ENCODE peak calls at places on chromosomes 1 and 21, in ten cellular contexts. One of them, this sample, is unnamed.

GRCh38 chr1:226444901-226445300 is 37.0 kb upstream of the PARP1 start:
- DNase-seq in DMS79 treated with DMSO at 0.1 percent for 48 hours: no peak
- DNase-seq in PC-3: no peak
- DNase-seq in lung microvascular endothelial cell: no peak
- DNase-seq in NCI-H748 treated with DMSO at 0.1 percent for 48 hours: no peak
- DNase-seq in C1 segment of cervical spinal cord: no peak
- DNase-seq in HTR-8/SVneo: no peak
- DNase-seq in NCI-H446 treated with DMSO at 0.1 percent for 48 hours: no peak
- DNase-seq in cardiac muscle cell: no peak
- DNase-seq in RWPE2: no peak
- DNase-seq in this sample: no peak

GRCh38 chr1:172245788-172246187 is 174.7 kb upstream of the C1orf105 start:
- DNase-seq in RWPE2: no peak
- DNase-seq in lung microvascular endothelial cell: no peak
- DNase-seq in cardiac muscle cell: no peak
- DNase-seq in DMS79 treated with DMSO at 0.1 percent for 48 hours: no peak
- DNase-seq in PC-3: peak
- DNase-seq in NCI-H748 treated with DMSO at 0.1 percent for 48 hours: no peak
- DNase-seq in C1 segment of cervical spinal cord: no peak
- DNase-seq in HTR-8/SVneo: no peak
- DNase-seq in NCI-H446 treated with DMSO at 0.1 percent for 48 hours: no peak
- DNase-seq in this sample: no peak

GRCh38 chr1:113390871-113391642 is 742 bp downstream of the MAGI3 start:
- DNase-seq in DMS79 treated with DMSO at 0.1 percent for 48 hours: no peak
- DNase-seq in PC-3: peak
- DNase-seq in NCI-H748 treated with DMSO at 0.1 percent for 48 hours: no peak
- DNase-seq in HTR-8/SVneo: no peak
- DNase-seq in C1 segment of cervical spinal cord: peak
- DNase-seq in RWPE2: peak
- DNase-seq in NCI-H446 treated with DMSO at 0.1 percent for 48 hours: no peak
- DNase-seq in lung microvascular endothelial cell: peak
- DNase-seq in cardiac muscle cell: peak
- DNase-seq in this sample: peak

GRCh38 chr1:237258871-237259270 is 216.9 kb downstream of the RYR2 start:
- DNase-seq in DMS79 treated with DMSO at 0.1 percent for 48 hours: no peak
- DNase-seq in HTR-8/SVneo: no peak
- DNase-seq in NCI-H446 treated with DMSO at 0.1 percent for 48 hours: no peak
- DNase-seq in RWPE2: no peak
- DNase-seq in NCI-H748 treated with DMSO at 0.1 percent for 48 hours: no peak
- DNase-seq in C1 segment of cervical spinal cord: no peak
- DNase-seq in PC-3: no peak
- DNase-seq in cardiac muscle cell: peak
- DNase-seq in lung microvascular endothelial cell: no peak
- DNase-seq in this sample: no peak

GRCh38 chr1:155847823-155848529 is 9.0 kb downstream of the GON4L start:
- DNase-seq in PC-3: no peak
- DNase-seq in DMS79 treated with DMSO at 0.1 percent for 48 hours: no peak
- DNase-seq in HTR-8/SVneo: no peak
- DNase-seq in cardiac muscle cell: no peak
- DNase-seq in RWPE2: no peak
- DNase-seq in lung microvascular endothelial cell: peak
- DNase-seq in NCI-H748 treated with DMSO at 0.1 percent for 48 hours: no peak
- DNase-seq in NCI-H446 treated with DMSO at 0.1 percent for 48 hours: no peak
- DNase-seq in C1 segment of cervical spinal cord: no peak
- DNase-seq in this sample: no peak

GRCh38 chr1:8825985-8826481 is 8.6 kb upstream of the RERE start:
- DNase-seq in C1 segment of cervical spinal cord: no peak
- DNase-seq in NCI-H748 treated with DMSO at 0.1 percent for 48 hours: no peak
- DNase-seq in HTR-8/SVneo: peak
- DNase-seq in RWPE2: no peak
- DNase-seq in DMS79 treated with DMSO at 0.1 percent for 48 hours: no peak
- DNase-seq in lung microvascular endothelial cell: peak
- DNase-seq in cardiac muscle cell: no peak
- DNase-seq in NCI-H446 treated with DMSO at 0.1 percent for 48 hours: no peak
- DNase-seq in PC-3: peak
- DNase-seq in this sample: no peak

GRCh38 chr1:1200876-1201810 is 5.2 kb downstream of the TNFRSF18 start:
- DNase-seq in NCI-H446 treated with DMSO at 0.1 percent for 48 hours: no peak
- DNase-seq in PC-3: peak
- DNase-seq in DMS79 treated with DMSO at 0.1 percent for 48 hours: peak
- DNase-seq in NCI-H748 treated with DMSO at 0.1 percent for 48 hours: no peak
- DNase-seq in C1 segment of cervical spinal cord: no peak
- DNase-seq in RWPE2: peak
- DNase-seq in lung microvascular endothelial cell: peak
- DNase-seq in cardiac muscle cell: peak
- DNase-seq in HTR-8/SVneo: peak
- DNase-seq in this sample: no peak

GRCh38 chr1:222618880-222619321 is 1.0 kb downstream of the MIA3 start:
- DNase-seq in HTR-8/SVneo: peak
- DNase-seq in C1 segment of cervical spinal cord: peak
- DNase-seq in DMS79 treated with DMSO at 0.1 percent for 48 hours: no peak
- DNase-seq in lung microvascular endothelial cell: peak
- DNase-seq in RWPE2: no peak
- DNase-seq in cardiac muscle cell: peak
- DNase-seq in NCI-H748 treated with DMSO at 0.1 percent for 48 hours: no peak
- DNase-seq in NCI-H446 treated with DMSO at 0.1 percent for 48 hours: no peak
- DNase-seq in PC-3: peak
- DNase-seq in this sample: no peak

GRCh38 chr21:25456672-25457071 is 150.6 kb downstream of the MRPL39 start:
- DNase-seq in cardiac muscle cell: no peak
- DNase-seq in RWPE2: no peak
- DNase-seq in PC-3: peak
- DNase-seq in NCI-H748 treated with DMSO at 0.1 percent for 48 hours: no peak
- DNase-seq in C1 segment of cervical spinal cord: no peak
- DNase-seq in DMS79 treated with DMSO at 0.1 percent for 48 hours: no peak
- DNase-seq in HTR-8/SVneo: no peak
- DNase-seq in NCI-H446 treated with DMSO at 0.1 percent for 48 hours: no peak
- DNase-seq in lung microvascular endothelial cell: no peak
- DNase-seq in this sample: peak

GRCh38 chr1:27448982-27449381 is 41.0 kb downstream of the WASF2 start:
- DNase-seq in PC-3: no peak
- DNase-seq in C1 segment of cervical spinal cord: no peak
- DNase-seq in NCI-H446 treated with DMSO at 0.1 percent for 48 hours: no peak
- DNase-seq in RWPE2: no peak
- DNase-seq in cardiac muscle cell: no peak
- DNase-seq in HTR-8/SVneo: no peak
- DNase-seq in NCI-H748 treated with DMSO at 0.1 percent for 48 hours: no peak
- DNase-seq in lung microvascular endothelial cell: no peak
- DNase-seq in DMS79 treated with DMSO at 0.1 percent for 48 hours: no peak
- DNase-seq in this sample: no peak

This sample was measured in MV-4-11.